ENCODE peak calls at places on chromosomes 4 and X, in six cellular contexts. One of them, this sample, is unnamed.

GRCh38 chr4:1001561-1002130 is 8.4 kb upstream of the SLC26A1 start:
- DNase-seq in hepatocyte: no peak
- DNase-seq in heart left ventricle: no peak
- DNase-seq in tibial artery: no peak
- DNase-seq in germinal center: no peak
- DNase-seq in GM23248: peak
- DNase-seq in this sample: no peak

GRCh38 chrX:19912-20571 is 261.1 kb upstream of the PLCXD1 start:
- DNase-seq in GM23248: peak
- DNase-seq in hepatocyte: peak
- DNase-seq in heart left ventricle: no peak
- DNase-seq in germinal center: no peak
- DNase-seq in tibial artery: no peak
- DNase-seq in this sample: no peak

GRCh38 chr4:73615613-73616012 is 4.6 kb downstream of the RASSF6 start:
- DNase-seq in heart left ventricle: no peak
- DNase-seq in GM23248: no peak
- DNase-seq in tibial artery: no peak
- DNase-seq in germinal center: no peak
- DNase-seq in hepatocyte: peak
- DNase-seq in this sample: no peak

GRCh38 chr4:157804986-157805385 is 367.8 kb downstream of the GASK1B start:
- DNase-seq in germinal center: no peak
- DNase-seq in heart left ventricle: no peak
- DNase-seq in tibial artery: no peak
- DNase-seq in GM23248: peak
- DNase-seq in hepatocyte: peak
- DNase-seq in this sample: no peak

GRCh38 chrX:39336709-39337294 is 535.5 kb downstream of the MID1IP1 start:
- DNase-seq in hepatocyte: peak
- DNase-seq in GM23248: peak
- DNase-seq in tibial artery: peak
- DNase-seq in heart left ventricle: peak
- DNase-seq in germinal center: no peak
- DNase-seq in this sample: peak

GRCh38 chr4:157702821-157703220 is 470.0 kb downstream of the GASK1B start:
- DNase-seq in heart left ventricle: no peak
- DNase-seq in hepatocyte: no peak
- DNase-seq in germinal center: no peak
- DNase-seq in GM23248: no peak
- DNase-seq in tibial artery: no peak
- DNase-seq in this sample: no peak

GRCh38 chr4:25367877-25368276 is 9.2 kb upstream of the ANAPC4 start:
- DNase-seq in GM23248: no peak
- DNase-seq in tibial artery: no peak
- DNase-seq in hepatocyte: no peak
- DNase-seq in germinal center: no peak
- DNase-seq in heart left ventricle: no peak
- DNase-seq in this sample: no peak

GRCh38 chrX:115372026-115372610 is 82.6 kb downstream of the LUZP4 start:
- DNase-seq in tibial artery: no peak
- DNase-seq in germinal center: no peak
- DNase-seq in GM23248: peak
- DNase-seq in heart left ventricle: no peak
- DNase-seq in hepatocyte: peak
- DNase-seq in this sample: no peak

GRCh38 chrX:71650333-71650969 is 16.9 kb upstream of the LOC101059915 start:
- DNase-seq in hepatocyte: no peak
- DNase-seq in germinal center: no peak
- DNase-seq in tibial artery: no peak
- DNase-seq in heart left ventricle: no peak
- DNase-seq in GM23248: no peak
- DNase-seq in this sample: no peak